ENCODE peak calls at places on chromosomes 13 and 19, in six cellular contexts. M is lower lobe of right lung; F is AG04450; O is activated CD8-positive, alpha-beta memory T cell treated with anti-CD3 and anti-CD28 coated beads for 1 hour; E is astrocyte of the cerebellum; X is A673. W is an unnamed sample.

GRCh38 chr19:35545855-35546381 is 492 bp downstream of the TMEM147 start:
- DNase-seq in O (peak; percentile 26), E (no peak), X (peak; percentile 47), M (peak; percentile 57), F (no peak), W (no peak)

GRCh38 chr13:60152114-60152513 is 11.6 kb downstream of the DIAPH3 start:
- DNase-seq in F (no peak), E (no peak), O (no peak), M (no peak), X (no peak), W (no peak)

GRCh38 chr19:10085641-10086031 is 481 bp upstream of the SHFL start:
- DNase-seq in M (no peak), E (no peak), O (no peak), F (no peak), X (no peak), W (no peak)

GRCh38 chr13:93473441-93474270 is 247.0 kb downstream of the GPC6 start:
- DNase-seq in O (no peak), M (no peak), F (peak; percentile 43), X (no peak), E (no peak), W (no peak)

GRCh38 chr19:1503089-1503924 is 9.5 kb downstream of the ADAMTSL5 start:
- DNase-seq in O (peak; percentile 52), M (peak; percentile 73), F (no peak), X (peak; percentile 84), E (no peak), W (no peak)

GRCh38 chr19:13006431-13007281 is 11.4 kb downstream of the NFIX start:
- DNase-seq in E (no peak), O (no peak), F (no peak), X (no peak), M (no peak), W (no peak)

GRCh38 chr13:84443463-84443862 is 561.2 kb upstream of the SLITRK1 start:
- DNase-seq in O (no peak), F (no peak), M (no peak), X (no peak), E (no peak), W (no peak)

GRCh38 chr13:50611117-50611781 is 232.2 kb downstream of the DLEU7 start:
- DNase-seq in M (no peak), F (no peak), O (no peak), E (no peak), X (no peak), W (no peak)

GRCh38 chr19:53597023-53597422 is 34.8 kb upstream of the DPRX start:
- DNase-seq in M (no peak), F (no peak), O (no peak), E (no peak), X (no peak), W (no peak)

GRCh38 chr19:7393459-7393858 is 44.7 kb downstream of the ARHGEF18 start:
- DNase-seq in F (no peak), E (no peak), M (no peak), X (no peak), O (no peak), W (no peak)

GRCh38 chr19:45385392-45386221 is 15.2 kb upstream of the ERCC2 start:
- DNase-seq in X (no peak), E (no peak), M (no peak), O (no peak), F (no peak), W (no peak)

GRCh38 chr19:12521996-12522395 is 29.3 kb downstream of the ZNF564 start:
- DNase-seq in O (no peak), M (no peak), X (no peak), F (no peak), E (no peak), W (no peak)

GRCh38 chr13:69010789-69011188 is 1096.8 kb upstream of the ATXN8OS start:
- DNase-seq in M (no peak), E (no peak), F (no peak), O (no peak), X (no peak), W (no peak)

GRCh38 chr19:48837081-48837524 is 812 bp upstream of the HSD17B14 start:
- DNase-seq in O (peak; percentile 61), E (no peak), M (peak; percentile 92), X (peak; percentile 95), F (no peak), W (peak; percentile 76)

GRCh38 chr13:31895687-31896086 is 135.9 kb upstream of the FRY start:
- DNase-seq in O (no peak), M (no peak), E (no peak), X (no peak), F (no peak), W (no peak)

GRCh38 chr19:33797821-33798633 is 1.4 kb downstream of the KCTD15 start:
- DNase-seq in E (no peak), M (no peak), O (no peak), F (no peak), X (peak; percentile 34), W (no peak)

GRCh38 chr19:30227661-30228112 is 144.5 kb upstream of the ZNF536 start:
- DNase-seq in O (no peak), E (peak; percentile 5), F (no peak), X (peak; percentile 78), M (peak; percentile 57), W (no peak)

GRCh38 chr19:980133-980998 is 3.8 kb upstream of the WDR18 start:
- DNase-seq in X (no peak), F (no peak), O (no peak), M (peak; percentile 49), E (no peak), W (no peak)

GRCh38 chr19:47729468-47729798 is 15.9 kb upstream of the NOP53 start:
- DNase-seq in E (no peak), X (no peak), F (no peak), M (peak; percentile 83), O (no peak), W (no peak)

GRCh38 chr13:20136781-20137703 is 23.8 kb downstream of the GJA3 start:
- DNase-seq in M (no peak), F (no peak), E (no peak), O (no peak), X (no peak), W (no peak)

GRCh38 chr13:110425444-110425780 is 118.3 kb downstream of the COL4A2 start:
- DNase-seq in F (peak; percentile 81), O (no peak), X (no peak), E (no peak), M (no peak), W (no peak)

GRCh38 chr13:59250276-59250990 is 913.3 kb downstream of the DIAPH3 start:
- DNase-seq in F (no peak), M (no peak), X (no peak), O (no peak), E (no peak), W (no peak)

GRCh38 chr13:37225414-37226047 is 120.1 kb upstream of the CSNK1A1L start:
- DNase-seq in M (no peak), E (peak; percentile 36), F (no peak), X (no peak), O (no peak), W (no peak)